ENCODE peak calls at places on chromosomes 5 and 9, in nine cellular contexts. J is lower lobe of right lung, R is uterus, M is A673, K is hepatocyte, D is BE2C, C is cardiac fibroblast, F is coronary artery, P is brain microvascular endothelial cell. B is an unnamed sample.

GRCh38 chr5:123035320-123035949 is 1.1 kb downstream of the PPIC start:
- DNase-seq in J (peak; percentile 70), R (peak; percentile 37), M (peak; percentile 17), K (peak; percentile 77), D (no peak), C (peak; percentile 49), F (peak; percentile 78), P (peak; percentile 25), B (peak; percentile 61)

GRCh38 chr9:137611623-137612609 is 6.4 kb downstream of the ARRDC1 start:
- DNase-seq in J (peak; percentile 94), R (no peak), M (no peak), K (peak; percentile 91), D (no peak), C (peak; percentile 90), F (no peak), P (peak; percentile 63), B (peak; percentile 82)

GRCh38 chr5:141761-142160 is 49.5 kb upstream of the LRRC14B start:
- DNase-seq in J (no peak), R (no peak), M (no peak), K (no peak), D (no peak), C (no peak), F (no peak), P (no peak), B (no peak)

GRCh38 chr5:136522217-136522956 is 157.0 kb upstream of the TRPC7 start:
- DNase-seq in J (no peak), R (no peak), M (no peak), K (peak; percentile 16), D (no peak), C (no peak), F (no peak), P (no peak), B (no peak)

GRCh38 chr5:56516936-56517521 is 283.9 kb upstream of the ANKRD55 start:
- DNase-seq in J (no peak), R (no peak), M (peak; percentile 3), K (peak; percentile 61), D (peak; percentile 85), C (peak; percentile 36), F (no peak), P (peak; percentile 17), B (peak; percentile 24)

GRCh38 chr5:169706758-169707450 is 69.8 kb downstream of the DOCK2 start:
- DNase-seq in J (no peak), R (no peak), M (no peak), K (no peak), D (no peak), C (peak; percentile 77), F (no peak), P (peak; percentile 50), B (peak; percentile 88)

GRCh38 chr5:33273985-33274384 is 166.8 kb upstream of the TARS1 start:
- DNase-seq in J (no peak), R (no peak), M (no peak), K (no peak), D (no peak), C (no peak), F (no peak), P (no peak), B (no peak)

GRCh38 chr5:96483878-96484277 is 50.8 kb upstream of the PCSK1 start:
- DNase-seq in J (no peak), R (no peak), M (peak; percentile 52), K (peak; percentile 69), D (no peak), C (peak; percentile 68), F (no peak), P (peak; percentile 38), B (peak; percentile 58)

GRCh38 chr9:111524731-111525055 is 286 bp upstream of the ZNF483 start:
- DNase-seq in J (no peak), R (no peak), M (no peak), K (no peak), D (no peak), C (no peak), F (no peak), P (no peak), B (no peak)

GRCh38 chr5:158074992-158075769 is 216.2 kb upstream of the CLINT1 start:
- DNase-seq in J (no peak), R (peak; percentile 79), M (peak; percentile 63), K (peak; percentile 81), D (peak; percentile 72), C (peak; percentile 77), F (peak; percentile 80), P (peak; percentile 90), B (peak; percentile 84)

GRCh38 chr5:102905052-102905451 is 149.9 kb downstream of the PAM start:
- DNase-seq in J (no peak), R (no peak), M (no peak), K (no peak), D (no peak), C (no peak), F (no peak), P (no peak), B (no peak)
- TF ChIP-seq CTCF in J (no peak), R (no peak), M (no peak), K (no peak), D (no peak), C (no peak), F (no peak), P (no peak), B (no peak)

GRCh38 chr9:126517751-126518261 is 95.9 kb upstream of the LMX1B start:
- DNase-seq in J (no peak), R (no peak), M (no peak), K (no peak), D (no peak), C (no peak), F (no peak), P (no peak), B (no peak)

GRCh38 chr9:126518763-126519162 is 95.0 kb upstream of the LMX1B start:
- DNase-seq in J (no peak), R (no peak), M (no peak), K (no peak), D (no peak), C (no peak), F (no peak), P (no peak), B (no peak)

GRCh38 chr9:126516561-126516935 is 97.2 kb upstream of the LMX1B start:
- DNase-seq in J (no peak), R (no peak), M (no peak), K (no peak), D (no peak), C (no peak), F (no peak), P (no peak), B (no peak)

GRCh38 chr9:126515873-126516505 is 97.7 kb upstream of the LMX1B start:
- DNase-seq in J (no peak), R (no peak), M (no peak), K (no peak), D (no peak), C (no peak), F (no peak), P (no peak), B (no peak)

DNA sequence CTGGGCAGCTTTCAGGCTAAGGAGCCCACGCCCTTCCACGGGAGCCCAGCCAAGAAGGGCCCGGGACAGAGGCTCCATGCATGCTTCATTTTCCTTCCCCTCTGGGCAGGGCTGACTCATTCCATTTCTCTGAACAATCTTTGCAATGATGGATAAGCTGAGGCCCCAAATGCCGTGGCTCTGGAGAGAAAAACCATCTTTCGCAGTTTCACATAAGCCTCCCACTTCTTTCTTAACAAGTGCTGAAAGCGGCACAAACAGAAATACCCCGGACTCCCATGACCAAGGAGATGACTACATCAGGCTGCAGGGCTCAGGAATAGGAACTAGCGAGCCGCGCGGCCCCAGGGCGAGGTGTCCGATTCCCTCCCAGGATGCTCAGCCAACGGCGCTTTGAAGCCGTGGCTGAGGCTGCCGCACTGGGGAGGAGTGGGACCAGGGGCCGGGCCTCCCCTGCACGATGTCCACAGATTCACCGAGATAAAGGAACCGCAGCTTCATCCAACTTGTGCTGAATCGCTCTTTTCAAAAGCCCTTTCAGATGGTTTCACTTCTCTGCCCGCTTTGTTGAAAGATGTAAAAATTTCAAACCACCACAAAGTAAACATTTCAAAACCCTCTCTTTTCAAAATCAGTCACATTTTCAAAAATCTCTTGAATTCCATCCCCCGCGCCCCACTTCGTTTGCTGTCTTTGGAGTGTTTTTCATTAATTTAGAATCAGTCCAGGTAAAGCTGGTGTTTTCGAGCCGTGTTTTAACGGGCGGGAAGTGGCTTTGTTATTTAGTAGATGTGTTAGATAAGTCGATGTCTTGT is 96.6 kb upstream of the LMX1B start:
- DNase-seq in J (peak; percentile 80), R (peak; percentile 37), M (peak; percentile 35), K (peak; percentile 79), D (peak; percentile 74), C (peak; percentile 70), F (no peak), P (peak; percentile 45), B (peak; percentile 77)
- H3K4me3 ChIP-seq in J (peak overlapping the region; percentile 50), R (peak overlapping the region; percentile 19), M (peak overlapping the region; percentile 23), K (peak overlapping the region; percentile 6), D (peak overlapping the region; percentile 34), C (peak overlapping the region; percentile 49), F (peak overlapping the region; percentile 77), P (peak overlapping the region; percentile 43), B (peak overlapping the region; percentile 51)

DNA sequence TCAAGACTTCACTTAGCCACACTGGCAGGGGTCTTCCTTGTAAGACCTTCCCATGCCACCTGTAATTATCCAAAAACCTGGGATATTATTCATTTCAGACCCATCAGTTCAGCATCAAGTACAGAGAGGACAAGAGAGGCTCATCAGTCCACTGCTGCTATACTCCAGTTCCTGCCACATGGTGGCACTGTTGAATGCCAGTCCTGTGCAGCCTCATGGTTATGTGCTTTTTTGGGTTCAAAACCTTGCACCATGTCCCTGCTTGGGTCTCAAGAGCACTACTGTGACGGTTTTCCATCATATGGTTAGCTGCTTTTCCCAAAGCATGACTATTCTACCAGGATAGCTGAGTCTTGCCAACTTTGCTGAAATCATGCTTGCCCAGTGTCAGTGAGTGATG is 8.5 kb downstream of the PTGS1 start:
- DNase-seq in J (no peak), R (no peak), M (no peak), K (no peak), D (no peak), C (no peak), F (no peak), P (no peak), B (peak; percentile 59)
- TF ChIP-seq CTCF in J (peak; percentile 24), R (no peak), M (peak; percentile 51), K (no peak), D (peak; percentile 60), C (peak; percentile 50), F (no peak), P (peak; percentile 67), B (no peak)

GRCh38 chr5:109691248-109691574 is 1.5 kb downstream of the MAN2A1 start:
- DNase-seq in J (no peak), R (no peak), M (peak; percentile 78), K (no peak), D (no peak), C (no peak), F (no peak), P (no peak), B (no peak)
- H3K4me3 ChIP-seq in J (peak overlapping the region; percentile 89), R (peak overlapping the region; percentile 85), M (peak overlapping the region; percentile 91), K (peak overlapping the region; percentile 68), D (peak overlapping the region; percentile 87), C (peak overlapping the region; percentile 87), F (peak overlapping the region; percentile 92), P (peak overlapping the region; percentile 80), B (peak overlapping the region; percentile 93)

DNA sequence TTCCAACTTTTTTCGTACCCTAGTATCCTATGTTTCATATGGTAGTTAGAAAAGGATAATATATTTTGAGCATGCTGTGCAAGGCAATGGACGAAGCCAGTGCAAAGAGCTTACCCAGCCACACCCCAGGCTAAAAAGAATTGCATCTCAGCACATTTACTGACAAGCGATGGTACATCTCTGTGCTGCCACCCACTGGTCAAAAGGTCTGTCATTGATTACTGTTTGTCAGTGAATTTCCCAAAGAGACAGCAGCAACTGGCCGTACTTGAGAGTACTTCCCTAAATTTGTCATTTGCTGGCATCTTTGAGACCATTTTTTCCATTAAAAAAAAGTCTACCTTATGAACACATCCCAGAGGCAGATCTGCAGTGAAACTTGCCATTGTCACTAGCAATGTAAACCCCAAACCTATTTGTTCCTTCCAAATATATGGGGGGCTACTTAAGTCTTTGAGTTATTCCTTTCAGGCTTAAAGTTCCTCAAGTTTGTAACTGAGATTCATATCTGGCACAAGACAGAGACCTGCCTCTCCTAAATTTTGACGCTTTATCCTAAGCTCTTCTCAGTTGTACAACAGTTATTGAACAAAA is 184.3 kb downstream of the CTNND2 start:
- DNase-seq in J (no peak), R (no peak), M (peak; percentile 28), K (peak; percentile 83), D (peak; percentile 30), C (peak; percentile 7), F (no peak), P (peak; percentile 4), B (no peak)
- TF ChIP-seq CTCF in J (peak; percentile 26), R (no peak), M (peak; percentile 38), K (peak; percentile 59), D (peak; percentile 36), C (no peak), F (no peak), P (peak; percentile 42), B (no peak)

B was measured in foreskin fibroblast.